ENCODE peak calls at places on chromosomes 3 and 15, in six cellular contexts. A, J, M, R, X and B are unnamed samples.

GRCh38 chr3:16883057-16883725 is 1.6 kb upstream of the PLCL2 start:
- DNase-seq in J (no peak), A (no peak), R (no peak), M (peak; percentile 34), X (no peak), B (no peak)

GRCh38 chr15:32028921-32029320 is 1.4 kb upstream of the CHRNA7 start:
- DNase-seq in R (no peak), J (no peak), X (peak; percentile 26), M (peak; percentile 73), A (peak; percentile 11), B (peak; percentile 33)

GRCh38 chr15:40054746-40055575 is 16.0 kb upstream of the SRP14 start:
- DNase-seq in A (no peak), J (no peak), X (no peak), R (no peak), M (no peak), B (no peak)

GRCh38 chr3:11818033-11818432 is 28.7 kb downstream of the TAMM41 start:
- DNase-seq in R (no peak), A (no peak), X (peak; percentile 51), M (no peak), J (no peak), B (no peak)

GRCh38 chr3:30689202-30689641 is 82.8 kb downstream of the TGFBR2 start:
- DNase-seq in R (no peak), J (no peak), A (peak; percentile 86), M (no peak), X (no peak), B (peak; percentile 84)

GRCh38 chr3:133933097-133934024 is 37.7 kb upstream of the RAB6B start:
- DNase-seq in A (no peak), X (no peak), R (no peak), M (peak; percentile 15), J (peak; percentile 1), B (no peak)

GRCh38 chr15:67048281-67049279 is 16.8 kb upstream of the SMAD3 start:
- DNase-seq in J (no peak), R (no peak), A (no peak), X (no peak), M (no peak), B (no peak)

GRCh38 chr3:69095636-69096035 is 10.9 kb downstream of the ARL6IP5 start:
- DNase-seq in J (no peak), A (no peak), X (no peak), R (no peak), M (no peak), B (no peak)

GRCh38 chr3:21750831-21751391 is at the start of gene ZNF385D:
- DNase-seq in R (no peak), M (peak; percentile 95), X (peak; percentile 54), J (peak; percentile 70), A (no peak), B (no peak)

GRCh38 chr3:148642616-148643015 is 55.1 kb upstream of the AGTR1 start:
- DNase-seq in M (no peak), X (no peak), A (no peak), R (no peak), J (no peak), B (no peak)

GRCh38 chr3:108302570-108302969 is 6.2 kb downstream of the HHLA2 start:
- DNase-seq in R (no peak), J (no peak), A (no peak), X (no peak), M (no peak), B (no peak)